ENCODE peak calls at places on chromosomes 13 and 19, in nine cellular contexts. One of them, this sample, is unnamed. For H3K27me3 and H3K4me1, the result is how much of the 10 kb centered on the place peaks cover.

GRCh38 chr13:59103004-59103768 is 1060.5 kb downstream of the DIAPH3 start:
- DNase-seq in heart left ventricle: no peak
- DNase-seq in GM23248: no peak
- DNase-seq in fibroblast of lung: peak
- DNase-seq in body of pancreas: no peak
- DNase-seq in heart right ventricle: no peak
- DNase-seq in mammary epithelial cell: no peak
- DNase-seq in MM.1S: no peak
- DNase-seq in sigmoid colon: no peak
- DNase-seq in this sample: no peak

GRCh38 chr19:48095637-48096175 is 14.9 kb downstream of the PLA2G4C start:
- DNase-seq in mammary epithelial cell: no peak
- DNase-seq in fibroblast of lung: no peak
- DNase-seq in heart right ventricle: no peak
- DNase-seq in body of pancreas: no peak
- DNase-seq in sigmoid colon: no peak
- DNase-seq in heart left ventricle: no peak
- DNase-seq in MM.1S: no peak
- DNase-seq in GM23248: peak
- DNase-seq in this sample: no peak

GRCh38 chr13:94764576-94765321 is 52.4 kb upstream of the SOX21 start:
- DNase-seq in heart right ventricle: no peak
- DNase-seq in body of pancreas: no peak
- DNase-seq in fibroblast of lung: no peak
- DNase-seq in heart left ventricle: no peak
- DNase-seq in MM.1S: no peak
- DNase-seq in sigmoid colon: no peak
- DNase-seq in GM23248: no peak
- DNase-seq in mammary epithelial cell: no peak
- DNase-seq in this sample: no peak

GRCh38 chr19:41995959-41996797 is 2.1 kb upstream of the ATP1A3 start:
- DNase-seq in MM.1S: no peak
- DNase-seq in body of pancreas: no peak
- DNase-seq in sigmoid colon: no peak
- DNase-seq in mammary epithelial cell: no peak
- DNase-seq in heart left ventricle: no peak
- DNase-seq in heart right ventricle: no peak
- DNase-seq in fibroblast of lung: no peak
- DNase-seq in GM23248: peak
- DNase-seq in this sample: peak

GRCh38 chr13:110497003-110497402 is 64.5 kb downstream of the RAB20 start:
- DNase-seq in mammary epithelial cell: no peak
- DNase-seq in MM.1S: no peak
- DNase-seq in fibroblast of lung: no peak
- DNase-seq in body of pancreas: no peak
- DNase-seq in GM23248: no peak
- DNase-seq in heart right ventricle: no peak
- DNase-seq in heart left ventricle: no peak
- DNase-seq in sigmoid colon: no peak
- DNase-seq in this sample: no peak

GRCh38 chr19:33309826-33310225 is 7.5 kb upstream of the CEBPA start:
- DNase-seq in fibroblast of lung: no peak
- DNase-seq in MM.1S: no peak
- DNase-seq in mammary epithelial cell: no peak
- DNase-seq in sigmoid colon: no peak
- DNase-seq in heart right ventricle: no peak
- DNase-seq in heart left ventricle: no peak
- DNase-seq in GM23248: no peak
- DNase-seq in body of pancreas: no peak
- DNase-seq in this sample: no peak

GRCh38 chr19:47713046-47714021 is at the start of gene EHD2:
- DNase-seq in sigmoid colon: peak
- DNase-seq in mammary epithelial cell: peak
- DNase-seq in fibroblast of lung: peak
- DNase-seq in heart right ventricle: peak
- DNase-seq in heart left ventricle: peak
- DNase-seq in body of pancreas: peak
- DNase-seq in GM23248: peak
- DNase-seq in MM.1S: no peak
- DNase-seq in this sample: no peak

GRCh38 chr19:19866599-19867248 is 1.0 kb downstream of the ZNF253 start:
- DNase-seq in mammary epithelial cell: peak
- DNase-seq in body of pancreas: peak
- DNase-seq in heart right ventricle: peak
- DNase-seq in GM23248: peak
- DNase-seq in heart left ventricle: no peak
- DNase-seq in fibroblast of lung: peak
- DNase-seq in MM.1S: peak
- DNase-seq in sigmoid colon: no peak
- DNase-seq in this sample: peak

GRCh38 chr13:45411226-45411625 is 6.9 kb downstream of the SLC25A30 start:
- DNase-seq in sigmoid colon: no peak
- DNase-seq in mammary epithelial cell: no peak
- DNase-seq in MM.1S: no peak
- DNase-seq in heart left ventricle: no peak
- DNase-seq in fibroblast of lung: no peak
- DNase-seq in heart right ventricle: no peak
- DNase-seq in body of pancreas: no peak
- DNase-seq in GM23248: no peak
- DNase-seq in this sample: no peak

GRCh38 chr13:99996177-99996705 is 14.7 kb downstream of the ZIC2 start:
- DNase-seq in GM23248: no peak
- DNase-seq in sigmoid colon: no peak
- DNase-seq in heart right ventricle: no peak
- DNase-seq in MM.1S: no peak
- DNase-seq in body of pancreas: no peak
- DNase-seq in heart left ventricle: no peak
- DNase-seq in fibroblast of lung: peak
- DNase-seq in mammary epithelial cell: no peak
- DNase-seq in this sample: no peak
- H3K27me3 ChIP-seq in GM23248: half or more
- H3K27me3 ChIP-seq in sigmoid colon: half or more
- H3K27me3 ChIP-seq in heart right ventricle: half or more
- H3K27me3 ChIP-seq in MM.1S: under half
- H3K27me3 ChIP-seq in body of pancreas: half or more
- H3K27me3 ChIP-seq in heart left ventricle: half or more
- H3K27me3 ChIP-seq in fibroblast of lung: half or more
- H3K27me3 ChIP-seq in mammary epithelial cell: half or more
- H3K27me3 ChIP-seq in this sample: under half

DNA sequence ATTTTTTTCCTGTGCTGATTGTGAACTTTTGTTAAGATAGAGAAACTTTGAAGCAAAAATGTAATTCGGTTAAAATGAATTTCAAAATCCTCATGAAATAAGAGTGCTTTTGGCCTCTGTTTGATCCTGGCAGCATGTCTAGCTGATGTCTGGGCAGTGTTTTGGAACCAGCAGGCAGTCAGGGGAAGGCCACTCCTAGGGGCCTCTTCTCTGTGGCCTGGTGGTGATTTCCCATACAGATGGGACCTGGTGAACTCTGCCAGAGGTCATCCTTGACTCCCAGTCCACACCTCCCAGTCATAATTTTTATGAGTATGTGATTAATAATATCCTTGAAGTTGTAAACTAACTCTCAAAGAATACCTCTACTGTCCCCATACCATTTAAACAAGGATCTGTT is 226.6 kb downstream of the PCCA start:
- DNase-seq in heart left ventricle: no peak
- DNase-seq in GM23248: no peak
- DNase-seq in fibroblast of lung: no peak
- DNase-seq in mammary epithelial cell: peak
- DNase-seq in body of pancreas: no peak
- DNase-seq in MM.1S: no peak
- DNase-seq in sigmoid colon: no peak
- DNase-seq in heart right ventricle: no peak
- DNase-seq in this sample: no peak
- H3K4me3 ChIP-seq in heart left ventricle: no peak
- H3K4me3 ChIP-seq in GM23248: no peak
- H3K4me3 ChIP-seq in fibroblast of lung: no peak
- H3K4me3 ChIP-seq in mammary epithelial cell: no peak
- H3K4me3 ChIP-seq in body of pancreas: no peak
- H3K4me3 ChIP-seq in MM.1S: no peak
- H3K4me3 ChIP-seq in sigmoid colon: no peak
- H3K4me3 ChIP-seq in heart right ventricle: no peak
- H3K4me3 ChIP-seq in this sample: no peak

DNA sequence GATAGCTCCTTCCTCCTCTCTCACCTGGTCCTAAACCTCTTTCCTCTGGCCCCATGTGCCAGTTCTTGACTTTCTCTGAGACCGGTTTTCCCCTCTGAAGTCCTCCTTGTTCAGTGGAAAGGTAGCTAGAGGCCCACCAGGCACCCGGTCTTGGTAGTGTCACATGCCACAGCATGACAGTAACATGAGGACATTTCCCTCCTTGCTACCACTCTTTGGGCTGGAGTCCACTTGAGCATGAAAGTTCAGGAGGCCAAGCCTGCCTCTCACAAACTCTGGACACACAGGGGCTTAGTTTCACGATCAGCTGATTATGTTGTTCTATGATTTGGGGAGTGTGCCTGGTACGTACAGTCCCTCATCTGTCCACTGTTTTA is 45.6 kb downstream of the NFIX start:
- DNase-seq in MM.1S: no peak
- DNase-seq in body of pancreas: no peak
- DNase-seq in fibroblast of lung: no peak
- DNase-seq in sigmoid colon: no peak
- DNase-seq in GM23248: peak
- DNase-seq in heart right ventricle: no peak
- DNase-seq in heart left ventricle: no peak
- DNase-seq in mammary epithelial cell: no peak
- DNase-seq in this sample: no peak
- H3K4me1 ChIP-seq in MM.1S: under half
- H3K4me1 ChIP-seq in body of pancreas: half or more
- H3K4me1 ChIP-seq in fibroblast of lung: under half
- H3K4me1 ChIP-seq in sigmoid colon: half or more
- H3K4me1 ChIP-seq in GM23248: half or more
- H3K4me1 ChIP-seq in heart right ventricle: half or more
- H3K4me1 ChIP-seq in heart left ventricle: half or more
- H3K4me1 ChIP-seq in mammary epithelial cell: half or more
- H3K4me1 ChIP-seq in this sample: under half

DNA sequence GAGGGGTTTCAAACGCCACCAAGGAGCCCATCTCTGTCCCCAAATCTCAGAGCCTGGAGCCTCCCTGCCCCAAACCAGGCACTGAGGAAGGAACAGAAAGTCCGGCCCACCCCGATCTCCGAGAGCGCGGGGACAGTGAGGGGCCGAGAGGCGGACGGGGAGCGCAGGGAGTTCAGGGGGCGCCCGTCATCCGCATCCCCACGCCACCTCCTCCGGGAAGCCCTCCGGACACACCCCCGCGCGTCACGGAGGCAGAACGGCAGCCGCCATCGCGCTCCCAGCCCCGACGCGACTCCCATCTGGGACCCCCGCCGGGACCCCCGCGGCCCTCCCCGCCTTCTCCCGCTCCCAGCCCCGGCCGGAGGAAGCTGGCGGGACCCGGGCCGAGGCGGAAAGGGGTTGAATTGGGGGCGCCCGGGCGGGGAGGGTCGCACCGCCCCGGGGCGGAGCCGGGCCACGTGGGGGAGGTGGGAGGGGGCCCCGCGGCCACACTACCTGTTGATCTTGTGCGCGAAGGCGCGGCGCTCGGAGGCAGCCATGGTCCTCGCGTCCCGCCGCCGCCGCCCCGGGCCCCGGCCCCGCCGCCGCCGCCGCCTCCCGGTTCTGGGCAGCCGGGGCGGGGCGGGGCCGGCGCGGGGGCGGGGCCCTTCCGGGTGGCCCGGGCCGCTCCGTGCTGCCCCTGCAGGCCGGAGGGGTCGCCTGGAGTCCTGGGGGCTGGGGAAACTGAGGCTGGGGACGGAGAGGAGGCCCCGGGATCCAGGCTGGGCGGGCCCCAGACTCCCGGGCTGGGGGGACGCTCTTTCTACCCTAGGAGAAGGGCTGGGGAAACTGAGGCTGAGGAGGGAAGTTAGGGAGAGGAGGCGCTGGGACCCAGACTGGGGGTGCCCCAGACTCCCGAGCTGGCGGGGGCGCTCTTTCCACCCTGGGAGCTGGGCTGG is at the start of gene DOCK6:
- DNase-seq in fibroblast of lung: no peak
- DNase-seq in heart right ventricle: no peak
- DNase-seq in GM23248: peak
- DNase-seq in body of pancreas: peak
- DNase-seq in sigmoid colon: peak
- DNase-seq in mammary epithelial cell: no peak
- DNase-seq in heart left ventricle: peak
- DNase-seq in MM.1S: no peak
- DNase-seq in this sample: no peak
- H3K27me3 ChIP-seq in fibroblast of lung: under half
- H3K27me3 ChIP-seq in heart right ventricle: under half
- H3K27me3 ChIP-seq in GM23248: under half
- H3K27me3 ChIP-seq in body of pancreas: under half
- H3K27me3 ChIP-seq in sigmoid colon: under half
- H3K27me3 ChIP-seq in mammary epithelial cell: under half
- H3K27me3 ChIP-seq in heart left ventricle: under half
- H3K27me3 ChIP-seq in MM.1S: half or more
- H3K27me3 ChIP-seq in this sample: under half